ENCODE peak calls at places on chromosomes 12 and 14, in ten cellular contexts. S is GM06990; E is Ammon's horn; O is progenitor cell of endocrine pancreas; K is mucosa of gallbladder; P is stromal cell of bone marrow; Q is heart left ventricle; Z is HFFc6; H is activated CD4-positive, alpha-beta T cell treated with anti-CD3 and anti-CD28 coated beads, Interleukin-2, amount 50 U/mL, for 48 hours; C is T-helper 9 cell. R is an unnamed sample.

GRCh38 chr12:108832730-108833354 is 24.5 kb downstream of the SSH1 start:
- DNase-seq in S (no peak), E (no peak), O (no peak), K (no peak), P (peak), Q (no peak), Z (peak), H (no peak), C (no peak), R (no peak)

GRCh38 chr12:123050331-123050809 is 69.9 kb downstream of the ARL6IP4 start:
- DNase-seq in S (no peak), E (no peak), O (no peak), K (no peak), P (no peak), Q (peak), Z (peak), H (no peak), C (no peak), R (no peak)

GRCh38 chr12:67434653-67435375 is 165.7 kb downstream of the CAND1 start:
- DNase-seq in S (no peak), E (peak), O (no peak), K (no peak), P (peak), Q (peak), Z (peak), H (no peak), C (no peak), R (peak)

GRCh38 chr14:94394594-94395305 is 6.3 kb upstream of the SERPINA1 start:
- DNase-seq in S (no peak), E (peak), O (no peak), K (peak), P (peak), Q (peak), Z (no peak), H (peak), C (no peak), R (no peak)

GRCh38 chr12:120662879-120663278 is 22.5 kb downstream of the CABP1 start:
- DNase-seq in S (peak), E (no peak), O (no peak), K (no peak), P (no peak), Q (no peak), Z (no peak), H (no peak), C (no peak), R (no peak)

GRCh38 chr12:127595506-127595905 is 671.5 kb upstream of the TMEM132C start:
- DNase-seq in S (no peak), E (peak), O (no peak), K (no peak), P (no peak), Q (no peak), Z (no peak), H (no peak), C (no peak), R (no peak)

GRCh38 chr12:79373896-79374499 is 316.8 kb downstream of the PAWR start:
- DNase-seq in S (peak), E (no peak), O (peak), K (no peak), P (peak), Q (no peak), Z (no peak), H (peak), C (no peak), R (no peak)

GRCh38 chr12:131829795-131830334 is 1.7 kb downstream of the MMP17 start:
- DNase-seq in S (no peak), E (no peak), O (no peak), K (no peak), P (no peak), Q (peak), Z (no peak), H (no peak), C (no peak), R (no peak)

GRCh38 chr14:103279129-103280025 is 54.7 kb upstream of the EIF5 start:
- DNase-seq in S (no peak), E (no peak), O (no peak), K (no peak), P (no peak), Q (no peak), Z (no peak), H (peak), C (no peak), R (no peak)

GRCh38 chr12:87413784-87414183 is 615.4 kb downstream of the C12orf50 start:
- DNase-seq in S (no peak), E (no peak), O (no peak), K (no peak), P (no peak), Q (no peak), Z (no peak), H (no peak), C (no peak), R (peak)

GRCh38 chr14:91219505-91220389 is 24.8 kb downstream of the GPR68 start:
- DNase-seq in S (no peak), E (no peak), O (no peak), K (no peak), P (no peak), Q (peak), Z (no peak), H (no peak), C (no peak), R (no peak)

GRCh38 chr12:75489613-75490210 is 9.2 kb downstream of the GLIPR1 start:
- DNase-seq in S (no peak), E (no peak), O (no peak), K (no peak), P (no peak), Q (no peak), Z (peak), H (peak), C (no peak), R (peak)

GRCh38 chr14:65287264-65288131 is 125.0 kb upstream of the FUT8 start:
- DNase-seq in S (peak), E (no peak), O (no peak), K (no peak), P (no peak), Q (no peak), Z (no peak), H (peak), C (peak), R (no peak)

GRCh38 chr12:122870867-122871664 is 24.9 kb downstream of the VPS37B start:
- DNase-seq in S (no peak), E (no peak), O (no peak), K (no peak), P (no peak), Q (peak), Z (peak), H (no peak), C (no peak), R (no peak)

GRCh38 chr14:100706860-100707259 is 19.8 kb upstream of the DLK1 start:
- DNase-seq in S (no peak), E (no peak), O (no peak), K (no peak), P (no peak), Q (no peak), Z (no peak), H (no peak), C (no peak), R (no peak)

GRCh38 chr12:109927622-109928021 is 27.5 kb downstream of the TCHP start:
- DNase-seq in S (no peak), E (peak), O (no peak), K (no peak), P (no peak), Q (no peak), Z (peak), H (peak), C (peak), R (no peak)

GRCh38 chr14:97477353-97477752 is 680.2 kb downstream of the VRK1 start:
- DNase-seq in S (no peak), E (no peak), O (no peak), K (no peak), P (no peak), Q (no peak), Z (no peak), H (no peak), C (no peak), R (no peak)

GRCh38 chr12:104358353-104359003 is 54.9 kb downstream of the EID3 start:
- DNase-seq in S (peak), E (peak), O (peak), K (peak), P (peak), Q (peak), Z (peak), H (peak), C (peak), R (no peak)

GRCh38 chr12:95443458-95443857 is 30.5 kb upstream of the METAP2 start:
- DNase-seq in S (no peak), E (no peak), O (no peak), K (no peak), P (no peak), Q (no peak), Z (no peak), H (no peak), C (no peak), R (no peak)

GRCh38 chr12:125882141-125882540 is 816.9 kb downstream of the AACS start:
- DNase-seq in S (no peak), E (peak), O (no peak), K (no peak), P (no peak), Q (peak), Z (no peak), H (no peak), C (no peak), R (no peak)

GRCh38 chr12:27782481-27782880 is 2.4 kb upstream of the MANSC4 start:
- DNase-seq in S (no peak), E (no peak), O (no peak), K (no peak), P (no peak), Q (no peak), Z (no peak), H (no peak), C (no peak), R (no peak)

GRCh38 chr12:64147860-64148259 is 74.2 kb downstream of the KICS2 start:
- DNase-seq in S (no peak), E (no peak), O (no peak), K (no peak), P (peak), Q (no peak), Z (no peak), H (no peak), C (no peak), R (no peak)

GRCh38 chr14:50410921-50411320 is 14.2 kb upstream of the CDKL1 start:
- DNase-seq in S (no peak), E (no peak), O (no peak), K (no peak), P (peak), Q (no peak), Z (peak), H (no peak), C (no peak), R (no peak)

GRCh38 chr14:104388011-104388521 is 191.5 kb upstream of the C14orf180 start:
- DNase-seq in S (no peak), E (no peak), O (no peak), K (no peak), P (no peak), Q (peak), Z (no peak), H (no peak), C (no peak), R (no peak)

GRCh38 chr14:92577321-92577742 is 63.8 kb downstream of the RIN3 start:
- DNase-seq in S (peak), E (no peak), O (no peak), K (no peak), P (no peak), Q (no peak), Z (no peak), H (peak), C (no peak), R (no peak)

GRCh38 chr12:116333402-116333801 is 55.9 kb upstream of the MED13L start:
- DNase-seq in S (no peak), E (no peak), O (no peak), K (no peak), P (no peak), Q (no peak), Z (no peak), H (no peak), C (no peak), R (no peak)

GRCh38 chr12:128843538-128843937 is 9.7 kb upstream of the GLT1D1 start:
- DNase-seq in S (no peak), E (no peak), O (no peak), K (no peak), P (no peak), Q (no peak), Z (no peak), H (no peak), C (no peak), R (no peak)

GRCh38 chr14:105423488-105424195 is 4.0 kb downstream of the MTA1 start:
- DNase-seq in S (no peak), E (no peak), O (no peak), K (no peak), P (no peak), Q (no peak), Z (no peak), H (no peak), C (no peak), R (no peak)

GRCh38 chr12:100234591-100235304 is 32.1 kb downstream of the DEPDC4 start:
- DNase-seq in S (peak), E (peak), O (no peak), K (no peak), P (peak), Q (no peak), Z (peak), H (no peak), C (no peak), R (no peak)

GRCh38 chr12:89821901-89822300 is 113.3 kb upstream of the ATP2B1 start:
- DNase-seq in S (peak), E (no peak), O (no peak), K (no peak), P (no peak), Q (no peak), Z (no peak), H (no peak), C (no peak), R (no peak)

GRCh38 chr12:22609501-22609900 is 15.5 kb upstream of the ETNK1 start:
- DNase-seq in S (no peak), E (no peak), O (no peak), K (no peak), P (no peak), Q (no peak), Z (no peak), H (no peak), C (no peak), R (no peak)

GRCh38 chr14:104692261-104692938 is 3.0 kb downstream of the INF2 start:
- DNase-seq in S (no peak), E (no peak), O (no peak), K (no peak), P (no peak), Q (no peak), Z (no peak), H (no peak), C (no peak), R (no peak)

GRCh38 chr12:106226884-106227640 is 20.8 kb downstream of the CKAP4 start:
- DNase-seq in S (no peak), E (peak), O (no peak), K (peak), P (no peak), Q (no peak), Z (peak), H (no peak), C (no peak), R (peak)

GRCh38 chr12:129064201-129064881 is 211.1 kb downstream of the GLT1D1 start:
- DNase-seq in S (no peak), E (no peak), O (no peak), K (no peak), P (no peak), Q (no peak), Z (no peak), H (no peak), C (no peak), R (no peak)

GRCh38 chr12:111597731-111598636 is 1.1 kb downstream of the ATXN2 start:
- DNase-seq in S (peak), E (peak), O (peak), K (peak), P (no peak), Q (peak), Z (no peak), H (peak), C (peak), R (no peak)